ENCODE peak calls at places on chromosomes 13 and 19, in five cellular contexts. One of them, this sample, is unnamed.

GRCh38 chr13:29481603-29482002 is 113.9 kb downstream of the SLC7A1 start:
- DNase-seq in RWPE2: no peak
- DNase-seq in kidney: no peak
- DNase-seq in foreskin keratinocyte: no peak
- DNase-seq in brain microvascular endothelial cell: no peak
- DNase-seq in this sample: no peak

GRCh38 chr13:100156786-100157185 is 67.9 kb downstream of the PCCA start:
- DNase-seq in RWPE2: no peak
- DNase-seq in kidney: no peak
- DNase-seq in foreskin keratinocyte: peak; percentile 46
- DNase-seq in brain microvascular endothelial cell: no peak
- DNase-seq in this sample: no peak

GRCh38 chr13:105956891-105957290 is 578.6 kb downstream of the EFNB2 start:
- DNase-seq in RWPE2: no peak
- DNase-seq in kidney: no peak
- DNase-seq in foreskin keratinocyte: no peak
- DNase-seq in brain microvascular endothelial cell: no peak
- DNase-seq in this sample: no peak

GRCh38 chr19:33390908-33391630 is 17.6 kb downstream of the CEBPG start:
- DNase-seq in RWPE2: peak; percentile 57
- DNase-seq in kidney: peak; percentile 69
- DNase-seq in foreskin keratinocyte: no peak
- DNase-seq in brain microvascular endothelial cell: no peak
- DNase-seq in this sample: no peak

GRCh38 chr19:35136977-35137702 is 1.5 kb upstream of the FXYD1 start:
- DNase-seq in RWPE2: no peak
- DNase-seq in kidney: no peak
- DNase-seq in foreskin keratinocyte: no peak
- DNase-seq in brain microvascular endothelial cell: no peak
- DNase-seq in this sample: no peak

GRCh38 chr19:55384576-55385235 is 614 bp upstream of the TMEM238 start:
- DNase-seq in RWPE2: no peak
- DNase-seq in kidney: peak; percentile 87
- DNase-seq in foreskin keratinocyte: no peak
- DNase-seq in brain microvascular endothelial cell: no peak
- DNase-seq in this sample: no peak

GRCh38 chr13:113843063-113843654 is 20.7 kb downstream of the GAS6 start:
- DNase-seq in RWPE2: peak; percentile 66
- DNase-seq in kidney: peak; percentile 71
- DNase-seq in foreskin keratinocyte: no peak
- DNase-seq in brain microvascular endothelial cell: no peak
- DNase-seq in this sample: no peak

GRCh38 chr13:37686501-37686900 is 87.9 kb upstream of the POSTN start:
- DNase-seq in RWPE2: no peak
- DNase-seq in kidney: no peak
- DNase-seq in foreskin keratinocyte: no peak
- DNase-seq in brain microvascular endothelial cell: no peak
- DNase-seq in this sample: no peak

GRCh38 chr19:11699931-11700794 is 38.6 kb downstream of the ZNF823 start:
- DNase-seq in RWPE2: no peak
- DNase-seq in kidney: no peak
- DNase-seq in foreskin keratinocyte: no peak
- DNase-seq in brain microvascular endothelial cell: peak; percentile 37
- DNase-seq in this sample: no peak

GRCh38 chr13:40657307-40657706 is 9.1 kb downstream of the FOXO1 start:
- DNase-seq in RWPE2: no peak
- DNase-seq in kidney: no peak
- DNase-seq in foreskin keratinocyte: no peak
- DNase-seq in brain microvascular endothelial cell: no peak
- DNase-seq in this sample: no peak

GRCh38 chr13:20126460-20127262 is 34.2 kb downstream of the GJA3 start:
- DNase-seq in RWPE2: no peak
- DNase-seq in kidney: no peak
- DNase-seq in foreskin keratinocyte: no peak
- DNase-seq in brain microvascular endothelial cell: no peak
- DNase-seq in this sample: no peak

GRCh38 chr13:26469602-26470001 is 87.9 kb upstream of the WASF3 start:
- DNase-seq in RWPE2: no peak
- DNase-seq in kidney: no peak
- DNase-seq in foreskin keratinocyte: no peak
- DNase-seq in brain microvascular endothelial cell: no peak
- DNase-seq in this sample: no peak

GRCh38 chr13:98324105-98324504 is 147.0 kb upstream of the RNF113B start:
- DNase-seq in RWPE2: no peak
- DNase-seq in kidney: no peak
- DNase-seq in foreskin keratinocyte: no peak
- DNase-seq in brain microvascular endothelial cell: peak; percentile 53
- DNase-seq in this sample: no peak

GRCh38 chr19:1465191-1466016 is 13.6 kb downstream of the C19orf25 start:
- DNase-seq in RWPE2: no peak
- DNase-seq in kidney: peak; percentile 84
- DNase-seq in foreskin keratinocyte: no peak
- DNase-seq in brain microvascular endothelial cell: no peak
- DNase-seq in this sample: no peak

GRCh38 chr19:8322638-8322997 is 1.3 kb downstream of the RPS28 start:
- DNase-seq in RWPE2: no peak
- DNase-seq in kidney: no peak
- DNase-seq in foreskin keratinocyte: no peak
- DNase-seq in brain microvascular endothelial cell: no peak
- DNase-seq in this sample: no peak

GRCh38 chr19:49336482-49337266 is 1.5 kb downstream of the CD37 start:
- DNase-seq in RWPE2: no peak
- DNase-seq in kidney: no peak
- DNase-seq in foreskin keratinocyte: no peak
- DNase-seq in brain microvascular endothelial cell: no peak
- DNase-seq in this sample: no peak

GRCh38 chr19:47693489-47693888 is 19.7 kb upstream of the EHD2 start:
- DNase-seq in RWPE2: no peak
- DNase-seq in kidney: no peak
- DNase-seq in foreskin keratinocyte: no peak
- DNase-seq in brain microvascular endothelial cell: no peak
- DNase-seq in this sample: no peak

GRCh38 chr19:45153339-45154063 is 7.3 kb downstream of the NKPD1 start:
- DNase-seq in RWPE2: no peak
- DNase-seq in kidney: peak; percentile 75
- DNase-seq in foreskin keratinocyte: no peak
- DNase-seq in brain microvascular endothelial cell: no peak
- DNase-seq in this sample: peak; percentile 19

GRCh38 chr13:40236566-40237168 is 429.8 kb downstream of the FOXO1 start:
- DNase-seq in RWPE2: no peak
- DNase-seq in kidney: no peak
- DNase-seq in foreskin keratinocyte: no peak
- DNase-seq in brain microvascular endothelial cell: no peak
- DNase-seq in this sample: no peak

GRCh38 chr13:33446821-33447481 is 161.4 kb upstream of the STARD13 start:
- DNase-seq in RWPE2: no peak
- DNase-seq in kidney: no peak
- DNase-seq in foreskin keratinocyte: peak; percentile 73
- DNase-seq in brain microvascular endothelial cell: no peak
- DNase-seq in this sample: no peak

GRCh38 chr19:40633207-40633606 is 32.0 kb downstream of the LTBP4 start:
- DNase-seq in RWPE2: no peak
- DNase-seq in kidney: no peak
- DNase-seq in foreskin keratinocyte: no peak
- DNase-seq in brain microvascular endothelial cell: peak; percentile 47
- DNase-seq in this sample: no peak

GRCh38 chr13:110677731-110678545 is 28.0 kb downstream of the CARS2 start:
- DNase-seq in RWPE2: no peak
- DNase-seq in kidney: no peak
- DNase-seq in foreskin keratinocyte: no peak
- DNase-seq in brain microvascular endothelial cell: peak; percentile 43
- DNase-seq in this sample: no peak

GRCh38 chr13:95505265-95505664 is 47.3 kb upstream of the CLDN10 start:
- DNase-seq in RWPE2: no peak
- DNase-seq in kidney: no peak
- DNase-seq in foreskin keratinocyte: no peak
- DNase-seq in brain microvascular endothelial cell: no peak
- DNase-seq in this sample: no peak

GRCh38 chr13:61954092-61954491 is 538.4 kb upstream of the PCDH20 start:
- DNase-seq in RWPE2: no peak
- DNase-seq in kidney: no peak
- DNase-seq in foreskin keratinocyte: no peak
- DNase-seq in brain microvascular endothelial cell: no peak
- DNase-seq in this sample: no peak

GRCh38 chr13:99123101-99124045 is 77.3 kb upstream of the UBAC2 start:
- DNase-seq in RWPE2: no peak
- DNase-seq in kidney: no peak
- DNase-seq in foreskin keratinocyte: peak; percentile 35
- DNase-seq in brain microvascular endothelial cell: peak; percentile 38
- DNase-seq in this sample: no peak

GRCh38 chr13:36528105-36528504 is 95.8 kb downstream of the CCNA1 start:
- DNase-seq in RWPE2: no peak
- DNase-seq in kidney: no peak
- DNase-seq in foreskin keratinocyte: no peak
- DNase-seq in brain microvascular endothelial cell: no peak
- DNase-seq in this sample: no peak

GRCh38 chr13:110245421-110245899 is 61.5 kb downstream of the COL4A1 start:
- DNase-seq in RWPE2: no peak
- DNase-seq in kidney: no peak
- DNase-seq in foreskin keratinocyte: no peak
- DNase-seq in brain microvascular endothelial cell: no peak
- DNase-seq in this sample: no peak

GRCh38 chr19:36140289-36141038 is 598 bp downstream of the CAPNS1 start:
- DNase-seq in RWPE2: no peak
- DNase-seq in kidney: peak; percentile 86
- DNase-seq in foreskin keratinocyte: no peak
- DNase-seq in brain microvascular endothelial cell: peak; percentile 62
- DNase-seq in this sample: peak; percentile 8

GRCh38 chr19:2612619-2613249 is 89.8 kb downstream of the GNG7 start:
- DNase-seq in RWPE2: no peak
- DNase-seq in kidney: peak; percentile 77
- DNase-seq in foreskin keratinocyte: no peak
- DNase-seq in brain microvascular endothelial cell: no peak
- DNase-seq in this sample: no peak

GRCh38 chr19:18506101-18506534 is 15.8 kb downstream of the ELL start:
- DNase-seq in RWPE2: no peak
- DNase-seq in kidney: no peak
- DNase-seq in foreskin keratinocyte: no peak
- DNase-seq in brain microvascular endothelial cell: no peak
- DNase-seq in this sample: no peak

GRCh38 chr19:18506545-18506944 is 15.3 kb downstream of the ELL start:
- DNase-seq in RWPE2: no peak
- DNase-seq in kidney: no peak
- DNase-seq in foreskin keratinocyte: no peak
- DNase-seq in brain microvascular endothelial cell: no peak
- DNase-seq in this sample: no peak

GRCh38 chr19:18503971-18504885 is 17.6 kb downstream of the ELL start:
- DNase-seq in RWPE2: no peak
- DNase-seq in kidney: no peak
- DNase-seq in foreskin keratinocyte: no peak
- DNase-seq in brain microvascular endothelial cell: no peak
- DNase-seq in this sample: no peak

GRCh38 chr19:18503337-18503970 is 18.4 kb downstream of the ELL start:
- DNase-seq in RWPE2: no peak
- DNase-seq in kidney: no peak
- DNase-seq in foreskin keratinocyte: no peak
- DNase-seq in brain microvascular endothelial cell: no peak
- DNase-seq in this sample: no peak

DNA sequence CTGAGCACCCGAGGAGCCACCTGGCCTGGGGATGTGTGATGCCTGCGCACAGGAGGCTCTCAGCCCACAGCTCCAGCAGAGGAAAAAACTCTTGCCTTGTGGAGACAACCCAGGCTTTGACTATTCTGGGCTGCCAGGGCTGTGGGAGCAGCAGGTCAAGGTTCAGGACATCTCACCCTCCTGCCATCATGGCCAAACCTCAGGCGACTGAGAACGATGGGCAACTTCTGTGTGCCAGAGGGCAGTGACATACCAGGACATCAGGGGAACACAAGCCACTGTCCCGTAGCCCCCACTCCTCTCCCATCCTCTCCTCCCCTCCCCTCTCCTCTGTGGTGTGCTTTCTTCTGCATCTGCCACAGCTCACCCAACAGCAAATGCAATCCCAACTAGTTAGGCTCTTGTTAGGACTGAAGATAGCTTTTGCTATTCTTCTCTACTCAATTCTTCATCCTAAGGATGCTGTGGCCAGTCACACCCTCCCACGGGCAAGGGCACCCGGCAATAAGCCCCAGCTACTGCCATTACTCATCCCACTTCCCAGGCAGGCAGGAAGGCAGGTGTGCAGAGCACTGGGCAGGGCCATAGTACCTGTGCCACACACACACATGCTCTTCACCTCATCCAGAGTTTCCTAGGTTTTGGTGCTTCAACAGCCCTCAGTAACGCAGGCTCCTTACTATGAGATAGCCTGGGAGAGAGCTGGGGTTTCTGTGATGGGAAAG is 16.8 kb downstream of the ELL start:
- DNase-seq in RWPE2: no peak
- DNase-seq in kidney: no peak
- DNase-seq in foreskin keratinocyte: peak; percentile 14
- DNase-seq in brain microvascular endothelial cell: no peak
- DNase-seq in this sample: no peak
- H3K27ac ChIP-seq in RWPE2: peak overlapping the region; percentile 0
- H3K27ac ChIP-seq in kidney: peak overlapping the region; percentile 71
- H3K27ac ChIP-seq in foreskin keratinocyte: no peak overlapping the region
- H3K27ac ChIP-seq in brain microvascular endothelial cell: no peak overlapping the region
- H3K27ac ChIP-seq in this sample: no peak overlapping the region

GRCh38 chr13:43411741-43412140 is 375.0 kb downstream of the ENOX1 start:
- DNase-seq in RWPE2: no peak
- DNase-seq in kidney: peak; percentile 50
- DNase-seq in foreskin keratinocyte: no peak
- DNase-seq in brain microvascular endothelial cell: no peak
- DNase-seq in this sample: no peak
- TF ChIP-seq CTCF in RWPE2: no peak
- TF ChIP-seq CTCF in kidney: no peak
- TF ChIP-seq CTCF in foreskin keratinocyte: no peak
- TF ChIP-seq CTCF in brain microvascular endothelial cell: no peak
- TF ChIP-seq CTCF in this sample: no peak

GRCh38 chr19:57559008-57559403 is 657 bp downstream of the ZNF550 start:
- DNase-seq in RWPE2: no peak
- DNase-seq in kidney: peak; percentile 64
- DNase-seq in foreskin keratinocyte: no peak
- DNase-seq in brain microvascular endothelial cell: peak; percentile 4
- DNase-seq in this sample: no peak

GRCh38 chr19:57559404-57560025 is at the start of gene ZNF550:
- DNase-seq in RWPE2: peak; percentile 90
- DNase-seq in kidney: peak; percentile 96
- DNase-seq in foreskin keratinocyte: no peak
- DNase-seq in brain microvascular endothelial cell: peak; percentile 89
- DNase-seq in this sample: peak; percentile 81

GRCh38 chr19:57558525-57558924 is 1.1 kb downstream of the ZNF550 start:
- DNase-seq in RWPE2: no peak
- DNase-seq in kidney: no peak
- DNase-seq in foreskin keratinocyte: no peak
- DNase-seq in brain microvascular endothelial cell: peak; percentile 4
- DNase-seq in this sample: no peak

GRCh38 chr19:57563547-57563946 is 3.9 kb upstream of the ZNF550 start:
- DNase-seq in RWPE2: no peak
- DNase-seq in kidney: no peak
- DNase-seq in foreskin keratinocyte: no peak
- DNase-seq in brain microvascular endothelial cell: no peak
- DNase-seq in this sample: no peak

GRCh38 chr19:57560049-57560491 is 407 bp upstream of the ZNF550 start:
- DNase-seq in RWPE2: no peak
- DNase-seq in kidney: peak; percentile 68
- DNase-seq in foreskin keratinocyte: no peak
- DNase-seq in brain microvascular endothelial cell: peak; percentile 71
- DNase-seq in this sample: no peak
- H3K27ac ChIP-seq in RWPE2: peak overlapping the region; percentile 55
- H3K27ac ChIP-seq in kidney: no peak overlapping the region
- H3K27ac ChIP-seq in foreskin keratinocyte: peak overlapping the region; percentile 19
- H3K27ac ChIP-seq in brain microvascular endothelial cell: peak overlapping the region; percentile 76
- H3K27ac ChIP-seq in this sample: no peak overlapping the region

GRCh38 chr19:58572818-58573657 is at the start of gene MZF1:
- DNase-seq in RWPE2: peak; percentile 100
- DNase-seq in kidney: peak; percentile 100
- DNase-seq in foreskin keratinocyte: peak; percentile 99
- DNase-seq in brain microvascular endothelial cell: peak; percentile 100
- DNase-seq in this sample: peak; percentile 100
- TF ChIP-seq CTCF in RWPE2: peak; percentile 6
- TF ChIP-seq CTCF in kidney: no peak
- TF ChIP-seq CTCF in foreskin keratinocyte: peak; percentile 29
- TF ChIP-seq CTCF in brain microvascular endothelial cell: peak; percentile 23
- TF ChIP-seq CTCF in this sample: no peak

This sample was measured in CD4-positive, alpha-beta T cell.